ENCODE peak calls at places on chromosome 15, in eight cellular contexts. Q is WTC11, K is left ventricle myocardium inferior, X is esophagus muscularis mucosa, J is dorsolateral prefrontal cortex, C is astrocyte of the spinal cord, H is progenitor cell of endocrine pancreas, V is brain microvascular endothelial cell. G is an unnamed sample.

GRCh38 chr15:28123408-28124023 is 24.4 kb upstream of the OCA2 start:
- DNase-seq in H (peak; percentile 71), X (no peak), K (peak; percentile 45), V (peak; percentile 84), J (peak; percentile 81), C (peak; percentile 79), Q (peak; percentile 84), G (no peak)

GRCh38 chr15:68256675-68257450 is 20.7 kb upstream of the FEM1B start:
- DNase-seq in J (peak; percentile 92), K (peak; percentile 92), X (no peak), H (peak; percentile 87), Q (peak; percentile 95), V (peak; percentile 62), C (peak; percentile 75), G (peak; percentile 92)

GRCh38 chr15:58566029-58566428 is 134.2 kb downstream of the LIPC start:
- DNase-seq in Q (no peak), V (no peak), C (no peak), H (no peak), X (peak; percentile 17), K (no peak), J (no peak), G (no peak)

GRCh38 chr15:43329222-43329959 is 982 bp downstream of the LCMT2 start:
- DNase-seq in C (peak; percentile 53), V (peak; percentile 14), Q (peak; percentile 47), X (no peak), H (peak; percentile 18), K (no peak), J (peak; percentile 56), G (no peak)

GRCh38 chr15:83046558-83047127 is 20.4 kb downstream of the BTBD1 start:
- DNase-seq in X (no peak), C (peak; percentile 63), Q (no peak), H (no peak), V (peak; percentile 66), K (no peak), J (no peak), G (no peak)

GRCh38 chr15:87604857-87605446 is 651.6 kb downstream of the NTRK3 start:
- DNase-seq in H (no peak), C (no peak), Q (peak; percentile 32), V (no peak), X (no peak), J (no peak), K (no peak), G (no peak)

GRCh38 chr15:96264801-96265515 is 65.5 kb upstream of the NR2F2 start:
- DNase-seq in J (no peak), C (no peak), H (no peak), X (peak; percentile 70), Q (no peak), K (no peak), V (peak; percentile 72), G (no peak)

GRCh38 chr15:84826369-84826823 is 9.2 kb downstream of the ALPK3 start:
- DNase-seq in X (no peak), K (no peak), Q (peak; percentile 77), J (no peak), H (no peak), C (peak; percentile 24), V (no peak), G (no peak)

GRCh38 chr15:84898761-84899160 is 14.3 kb downstream of the SLC28A1 start:
- DNase-seq in V (no peak), C (no peak), J (no peak), Q (no peak), K (no peak), H (no peak), X (no peak), G (no peak)

GRCh38 chr15:77742127-77742526 is 109.4 kb upstream of the LINGO1 start:
- DNase-seq in Q (no peak), X (no peak), J (no peak), K (no peak), C (no peak), V (no peak), H (no peak), G (no peak)

GRCh38 chr15:77840962-77841361 is 208.2 kb upstream of the LINGO1 start:
- DNase-seq in J (no peak), V (peak; percentile 24), H (no peak), K (no peak), C (peak; percentile 80), X (no peak), Q (no peak), G (no peak)

GRCh38 chr15:39925112-39925830 is 5.2 kb upstream of the GPR176 start:
- DNase-seq in V (peak; percentile 35), Q (no peak), K (no peak), H (no peak), C (peak; percentile 57), J (no peak), X (no peak), G (no peak)

GRCh38 chr15:31856581-31856980 is 173.7 kb upstream of the CHRNA7 start:
- DNase-seq in X (no peak), C (no peak), H (no peak), K (no peak), Q (no peak), V (no peak), J (no peak), G (no peak)

GRCh38 chr15:74226761-74227540 is 9.2 kb upstream of the CCDC33 start:
- DNase-seq in K (no peak), V (no peak), X (no peak), H (no peak), J (peak; percentile 41), Q (no peak), C (no peak), G (no peak)

GRCh38 chr15:42059661-42060476 is 34.5 kb downstream of the PLA2G4D start:
- DNase-seq in K (peak; percentile 50), H (peak; percentile 59), C (peak; percentile 22), V (peak; percentile 43), Q (peak; percentile 83), X (no peak), J (no peak), G (peak; percentile 76)

GRCh38 chr15:88680241-88680910 is 41.6 kb downstream of the ISG20 start:
- DNase-seq in X (peak; percentile 91), Q (no peak), K (no peak), H (no peak), J (no peak), C (no peak), V (no peak), G (no peak)
- TF ChIP-seq CTCF in X (no peak), Q (no peak), K (no peak), H (no peak), J (peak; percentile 16), C (no peak), V (no peak), G (no peak)

GRCh38 chr15:36208868-36209582 is 370.4 kb upstream of the CDIN1 start:
- DNase-seq in C (peak; percentile 45), V (no peak), J (no peak), K (no peak), H (no peak), Q (no peak), X (no peak), G (no peak)
- TF ChIP-seq CTCF in C (peak; percentile 31), V (no peak), J (no peak), K (no peak), H (no peak), Q (no peak), X (no peak), G (no peak)

GRCh38 chr15:29124581-29125381 is 144.8 kb downstream of the NSMCE3 start:
- DNase-seq in H (no peak), V (peak; percentile 31), Q (no peak), X (no peak), K (peak; percentile 0), J (no peak), C (peak; percentile 62), G (no peak)
- TF ChIP-seq CTCF in H (no peak), V (peak; percentile 60), Q (no peak), X (no peak), K (no peak), J (no peak), C (peak; percentile 43), G (peak; percentile 24)

DNA sequence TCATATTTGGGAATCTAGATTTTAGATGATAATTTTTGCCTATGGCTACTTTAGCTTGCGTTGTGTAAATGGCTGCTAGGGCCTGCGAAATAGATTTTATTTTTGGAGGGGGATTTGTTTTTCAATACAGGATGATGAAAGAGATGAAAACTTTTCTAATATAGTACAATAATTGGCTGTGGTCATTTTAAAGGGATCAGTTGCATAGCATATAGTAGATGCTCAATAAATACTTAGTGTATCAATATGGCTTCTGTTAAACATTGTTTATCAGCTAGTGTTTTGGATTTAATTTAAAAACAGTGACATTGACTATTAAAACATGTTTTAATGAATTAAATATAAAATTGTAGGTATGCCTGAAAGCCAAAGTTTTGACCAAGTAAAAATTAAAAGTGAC is 6.9 kb upstream of the CHD2 start:
- DNase-seq in X (no peak), C (no peak), H (no peak), K (no peak), J (no peak), Q (no peak), V (no peak), G (no peak)
- TF ChIP-seq CTCF in X (no peak), C (no peak), H (no peak), K (no peak), J (no peak), Q (no peak), V (no peak), G (no peak)

GRCh38 chr15:71195242-71195641 is 80.0 kb downstream of the THSD4 start:
- DNase-seq in Q (no peak), C (no peak), K (no peak), V (no peak), J (no peak), X (no peak), H (no peak), G (no peak)
- TF ChIP-seq CTCF in Q (peak; percentile 21), C (peak; percentile 18), K (peak; percentile 9), V (peak; percentile 49), J (no peak), X (no peak), H (peak; percentile 12), G (no peak)